ENCODE peak calls at places on chromosomes 2 and 18, in six cellular contexts. One of them, this sample, is unnamed.

GRCh38 chr2:170716851-170717598 is 1.9 kb downstream of the SP5 start:
- DNase-seq in HepG2: peak; percentile 69
- DNase-seq in A549: peak; percentile 66
- DNase-seq in NB4: no peak
- DNase-seq in K562: no peak
- DNase-seq in GM12878: no peak
- DNase-seq in this sample: peak; percentile 35

GRCh38 chr2:128273469-128274081 is 45.1 kb downstream of the HS6ST1 start:
- DNase-seq in HepG2: no peak
- DNase-seq in A549: no peak
- DNase-seq in NB4: no peak
- DNase-seq in K562: no peak
- DNase-seq in GM12878: no peak
- DNase-seq in this sample: no peak

GRCh38 chr2:6576312-6576711 is 289.4 kb downstream of the CMPK2 start:
- DNase-seq in HepG2: no peak
- DNase-seq in A549: no peak
- DNase-seq in NB4: no peak
- DNase-seq in K562: no peak
- DNase-seq in GM12878: no peak
- DNase-seq in this sample: no peak

GRCh38 chr2:1704606-1705556 is 39.4 kb downstream of the PXDN start:
- DNase-seq in HepG2: no peak
- DNase-seq in A549: no peak
- DNase-seq in NB4: peak; percentile 18
- DNase-seq in K562: no peak
- DNase-seq in GM12878: no peak
- DNase-seq in this sample: no peak

GRCh38 chr2:217102941-217103340 is 243.1 kb upstream of the TNP1 start:
- DNase-seq in HepG2: no peak
- DNase-seq in A549: no peak
- DNase-seq in NB4: no peak
- DNase-seq in K562: no peak
- DNase-seq in GM12878: no peak
- DNase-seq in this sample: no peak

GRCh38 chr2:7007846-7008741 is 90.9 kb downstream of the RNF144A start:
- DNase-seq in HepG2: no peak
- DNase-seq in A549: no peak
- DNase-seq in NB4: peak; percentile 99
- DNase-seq in K562: peak; percentile 91
- DNase-seq in GM12878: peak; percentile 16
- DNase-seq in this sample: peak; percentile 47

GRCh38 chr18:34115409-34116081 is 109.2 kb downstream of the NOL4 start:
- DNase-seq in HepG2: peak; percentile 32
- DNase-seq in A549: no peak
- DNase-seq in NB4: no peak
- DNase-seq in K562: no peak
- DNase-seq in GM12878: no peak
- DNase-seq in this sample: no peak

GRCh38 chr18:35862115-35862640 is 110.3 kb upstream of the RMP24 start:
- DNase-seq in HepG2: no peak
- DNase-seq in A549: no peak
- DNase-seq in NB4: no peak
- DNase-seq in K562: no peak
- DNase-seq in GM12878: no peak
- DNase-seq in this sample: no peak

GRCh38 chr2:151200844-151201243 is 60.8 kb downstream of the RBM43 start:
- DNase-seq in HepG2: no peak
- DNase-seq in A549: no peak
- DNase-seq in NB4: no peak
- DNase-seq in K562: no peak
- DNase-seq in GM12878: no peak
- DNase-seq in this sample: no peak

GRCh38 chr2:67923696-67924095 is 139.1 kb downstream of the C1D start:
- DNase-seq in HepG2: no peak
- DNase-seq in A549: no peak
- DNase-seq in NB4: no peak
- DNase-seq in K562: no peak
- DNase-seq in GM12878: no peak
- DNase-seq in this sample: peak; percentile 30

GRCh38 chr18:63339920-63340484 is 20.4 kb upstream of the BCL2 start:
- DNase-seq in HepG2: peak; percentile 22
- DNase-seq in A549: no peak
- DNase-seq in NB4: peak; percentile 74
- DNase-seq in K562: peak; percentile 53
- DNase-seq in GM12878: no peak
- DNase-seq in this sample: peak; percentile 40

GRCh38 chr18:23354625-23355024 is 98.5 kb upstream of the RIOK3 start:
- DNase-seq in HepG2: peak; percentile 20
- DNase-seq in A549: peak; percentile 3
- DNase-seq in NB4: no peak
- DNase-seq in K562: peak; percentile 50
- DNase-seq in GM12878: no peak
- DNase-seq in this sample: peak; percentile 51

GRCh38 chr2:36376319-36376765 is 20.8 kb downstream of the CRIM1 start:
- DNase-seq in HepG2: peak; percentile 93
- DNase-seq in A549: no peak
- DNase-seq in NB4: no peak
- DNase-seq in K562: no peak
- DNase-seq in GM12878: no peak
- DNase-seq in this sample: peak; percentile 65

GRCh38 chr18:45690975-45691815 is 32.8 kb upstream of the SLC14A1 start:
- DNase-seq in HepG2: peak; percentile 46
- DNase-seq in A549: peak; percentile 31
- DNase-seq in NB4: peak; percentile 81
- DNase-seq in K562: peak; percentile 79
- DNase-seq in GM12878: no peak
- DNase-seq in this sample: peak; percentile 71

GRCh38 chr18:36265035-36265434 is 32.5 kb upstream of the FHOD3 start:
- DNase-seq in HepG2: no peak
- DNase-seq in A549: no peak
- DNase-seq in NB4: no peak
- DNase-seq in K562: peak; percentile 52
- DNase-seq in GM12878: no peak
- DNase-seq in this sample: no peak

GRCh38 chr2:69298862-69299261 is 88.2 kb downstream of the GFPT1 start:
- DNase-seq in HepG2: no peak
- DNase-seq in A549: no peak
- DNase-seq in NB4: no peak
- DNase-seq in K562: no peak
- DNase-seq in GM12878: no peak
- DNase-seq in this sample: no peak

GRCh38 chr2:190993292-190993643 is 20.7 kb downstream of the STAT1 start:
- DNase-seq in HepG2: no peak
- DNase-seq in A549: no peak
- DNase-seq in NB4: no peak
- DNase-seq in K562: no peak
- DNase-seq in GM12878: no peak
- DNase-seq in this sample: no peak

GRCh38 chr2:232339121-232340081 is 39.1 kb upstream of the ALPP start:
- DNase-seq in HepG2: no peak
- DNase-seq in A549: no peak
- DNase-seq in NB4: no peak
- DNase-seq in K562: peak; percentile 7
- DNase-seq in GM12878: no peak
- DNase-seq in this sample: no peak

GRCh38 chr18:49934457-49934856 is 121.1 kb upstream of the ACAA2 start:
- DNase-seq in HepG2: no peak
- DNase-seq in A549: no peak
- DNase-seq in NB4: no peak
- DNase-seq in K562: no peak
- DNase-seq in GM12878: no peak
- DNase-seq in this sample: no peak

GRCh38 chr18:73594749-73595148 is 552.9 kb downstream of the FBXO15 start:
- DNase-seq in HepG2: no peak
- DNase-seq in A549: no peak
- DNase-seq in NB4: no peak
- DNase-seq in K562: no peak
- DNase-seq in GM12878: no peak
- DNase-seq in this sample: no peak

GRCh38 chr18:48949606-48950535 is 894 bp downstream of the SMAD7 start:
- DNase-seq in HepG2: no peak
- DNase-seq in A549: no peak
- DNase-seq in NB4: peak; percentile 76
- DNase-seq in K562: no peak
- DNase-seq in GM12878: no peak
- DNase-seq in this sample: peak; percentile 53

GRCh38 chr2:38523728-38524437 is 78.8 kb downstream of the HNRNPLL start:
- DNase-seq in HepG2: no peak
- DNase-seq in A549: peak; percentile 48
- DNase-seq in NB4: peak; percentile 29
- DNase-seq in K562: peak; percentile 66
- DNase-seq in GM12878: no peak
- DNase-seq in this sample: no peak
- TF ChIP-seq MAX in HepG2: no peak
- TF ChIP-seq MAX in A549: no peak
- TF ChIP-seq MAX in NB4: no peak
- TF ChIP-seq MAX in K562: peak; percentile 99
- TF ChIP-seq MAX in GM12878: no peak
- TF ChIP-seq MAX in this sample: no peak

GRCh38 chr2:238813109-238813508 is 34.8 kb upstream of the TWIST2 start:
- DNase-seq in HepG2: no peak
- DNase-seq in A549: no peak
- DNase-seq in NB4: no peak
- DNase-seq in K562: no peak
- DNase-seq in GM12878: no peak
- DNase-seq in this sample: no peak

GRCh38 chr2:238808761-238809160 is 39.1 kb upstream of the TWIST2 start:
- DNase-seq in HepG2: no peak
- DNase-seq in A549: no peak
- DNase-seq in NB4: no peak
- DNase-seq in K562: no peak
- DNase-seq in GM12878: no peak
- DNase-seq in this sample: no peak

GRCh38 chr2:238811765-238812164 is 36.1 kb upstream of the TWIST2 start:
- DNase-seq in HepG2: no peak
- DNase-seq in A549: no peak
- DNase-seq in NB4: no peak
- DNase-seq in K562: no peak
- DNase-seq in GM12878: no peak
- DNase-seq in this sample: no peak

GRCh38 chr2:238810321-238810720 is 37.6 kb upstream of the TWIST2 start:
- DNase-seq in HepG2: no peak
- DNase-seq in A549: no peak
- DNase-seq in NB4: no peak
- DNase-seq in K562: no peak
- DNase-seq in GM12878: no peak
- DNase-seq in this sample: no peak

DNA sequence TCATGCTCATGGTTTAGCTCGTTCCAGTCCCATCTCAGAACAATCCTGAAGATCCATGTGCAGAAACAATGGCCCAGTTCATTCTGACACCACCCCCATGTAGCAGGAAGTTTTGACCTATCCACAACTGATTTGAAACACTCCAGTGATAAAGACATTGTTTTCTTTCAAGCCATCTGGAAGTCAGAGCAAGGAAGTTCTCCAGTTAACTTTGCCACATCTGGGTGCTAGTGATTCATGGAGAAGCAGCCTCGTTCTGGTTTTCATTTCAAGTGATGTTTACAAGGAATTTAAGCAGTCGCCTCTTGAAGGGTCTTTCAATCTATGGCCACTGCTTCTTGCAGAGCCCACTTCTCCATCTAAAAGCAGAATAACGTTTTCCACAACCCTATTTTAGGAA is 36.6 kb upstream of the TWIST2 start:
- DNase-seq in HepG2: no peak
- DNase-seq in A549: no peak
- DNase-seq in NB4: no peak
- DNase-seq in K562: no peak
- DNase-seq in GM12878: no peak
- DNase-seq in this sample: no peak
- TF ChIP-seq MYC in HepG2: no peak
- TF ChIP-seq MYC in A549: no peak
- TF ChIP-seq MYC in NB4: no peak
- TF ChIP-seq MYC in K562: no peak
- TF ChIP-seq MYC in GM12878: no peak
- TF ChIP-seq MYC in this sample: no peak

DNA sequence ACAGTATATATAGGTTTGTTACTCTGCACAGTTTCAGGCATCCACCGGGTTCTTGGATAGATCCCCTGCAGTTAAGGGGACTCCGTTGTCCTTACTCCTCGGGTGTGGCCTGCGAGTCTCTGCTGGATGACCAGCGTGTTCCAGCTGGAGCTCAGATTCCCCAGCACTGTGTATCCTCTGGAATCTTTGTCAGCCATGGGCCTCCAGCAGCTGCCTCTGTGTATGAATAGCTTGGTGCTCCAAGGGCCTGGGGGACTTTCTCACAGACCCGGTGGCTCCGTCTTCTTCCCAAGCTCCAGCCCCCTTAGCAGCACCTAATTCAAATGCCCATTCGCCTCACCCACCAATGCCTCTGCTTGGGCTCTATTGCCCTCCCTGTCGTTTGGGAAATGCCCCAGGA is 6.3 kb downstream of the ANO7 start:
- DNase-seq in HepG2: no peak
- DNase-seq in A549: no peak
- DNase-seq in NB4: no peak
- DNase-seq in K562: no peak
- DNase-seq in GM12878: no peak
- DNase-seq in this sample: no peak
- TF ChIP-seq MAX in HepG2: no peak
- TF ChIP-seq MAX in A549: no peak
- TF ChIP-seq MAX in NB4: no peak
- TF ChIP-seq MAX in K562: no peak
- TF ChIP-seq MAX in GM12878: no peak
- TF ChIP-seq MAX in this sample: no peak

DNA sequence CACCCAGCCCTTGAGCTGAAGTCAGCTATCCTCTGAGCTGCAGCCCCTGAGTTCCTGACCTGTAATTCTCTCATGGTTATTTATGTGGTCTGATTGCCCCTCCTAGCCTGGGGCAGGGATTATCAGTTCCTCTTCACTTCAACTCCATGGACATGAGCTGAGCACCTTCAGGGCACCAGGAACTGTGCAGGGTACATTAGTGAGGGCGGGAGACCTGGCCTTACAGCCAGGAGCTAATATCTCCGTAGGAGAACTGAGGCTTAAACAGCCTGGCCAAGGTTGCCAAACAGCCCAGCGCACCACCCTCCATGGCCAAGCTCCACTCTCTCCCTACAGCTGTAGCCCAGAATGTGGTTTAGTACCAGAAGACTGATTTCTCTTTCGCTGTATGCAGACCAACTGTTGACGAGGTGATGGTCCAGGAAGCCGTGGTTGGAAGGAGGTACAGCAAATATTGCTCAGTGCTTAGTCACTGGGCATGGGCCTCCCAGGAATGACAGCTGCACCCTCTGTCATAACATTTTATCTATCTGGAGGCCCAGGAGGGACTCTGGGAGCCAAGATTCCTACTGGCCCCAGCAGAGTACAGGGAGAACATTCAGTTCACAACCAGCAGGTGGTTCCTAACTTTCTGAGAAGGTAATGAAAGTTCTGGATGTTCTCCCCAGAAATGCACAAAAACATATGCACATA is 228.7 kb upstream of the SIX2 start:
- DNase-seq in HepG2: peak; percentile 83
- DNase-seq in A549: peak; percentile 74
- DNase-seq in NB4: peak; percentile 91
- DNase-seq in K562: peak; percentile 11
- DNase-seq in GM12878: no peak
- DNase-seq in this sample: peak; percentile 62
- TF ChIP-seq MYC in HepG2: no peak
- TF ChIP-seq MYC in A549: no peak
- TF ChIP-seq MYC in NB4: no peak
- TF ChIP-seq MYC in K562: no peak
- TF ChIP-seq MYC in GM12878: no peak
- TF ChIP-seq MYC in this sample: no peak

This sample was measured in endothelial cell of umbilical vein.